ENCODE peak calls at places on chromosomes 1 and 21, in four cellular contexts. G is mammary epithelial cell, F is Panc1, N is AG04450. W is an unnamed sample.

GRCh38 chr1:50103615-50104081 is 5.1 kb upstream of the ELAVL4 start:
- DNase-seq in N (no peak), G (no peak), F (no peak), W (no peak)

GRCh38 chr1:177600371-177600770 is 369.5 kb downstream of the SEC16B start:
- DNase-seq in F (no peak), G (no peak), N (no peak), W (no peak)

GRCh38 chr1:201693887-201694614 is 134.9 kb upstream of the IPO9 start:
- DNase-seq in G (no peak), N (no peak), F (no peak), W (no peak)

GRCh38 chr1:222634180-222635013 is 16.5 kb downstream of the MIA3 start:
- DNase-seq in F (peak; percentile 91), N (peak; percentile 85), G (peak; percentile 76), W (peak; percentile 94)

GRCh38 chr21:35203093-35204021 is 154.3 kb upstream of the RUNX1 start:
- DNase-seq in N (no peak), F (no peak), G (no peak), W (peak; percentile 94)

GRCh38 chr1:220045356-220046051 is 801 bp downstream of the EPRS1 start:
- DNase-seq in G (no peak), N (no peak), F (peak; percentile 12), W (no peak)

GRCh38 chr1:110239491-110240430 is 29.6 kb downstream of the KCNC4 start:
- DNase-seq in N (no peak), G (no peak), F (no peak), W (peak; percentile 61)

GRCh38 chr1:40312238-40313205 is 4.6 kb downstream of the COL9A2 start:
- DNase-seq in F (no peak), N (no peak), G (no peak), W (no peak)

GRCh38 chr1:224333309-224333926 is 3.4 kb upstream of the NVL start:
- DNase-seq in G (peak; percentile 60), N (no peak), F (peak; percentile 65), W (peak; percentile 78)

GRCh38 chr1:59574085-59574484 is 240.7 kb upstream of the HOOK1 start:
- DNase-seq in G (peak; percentile 92), F (no peak), N (peak; percentile 29), W (peak; percentile 82)

GRCh38 chr1:56710646-56711045 is 65.5 kb downstream of the PRKAA2 start:
- DNase-seq in F (no peak), G (peak; percentile 56), N (peak; percentile 53), W (peak; percentile 55)

GRCh38 chr1:235416662-235417049 is 49.4 kb downstream of the TBCE start:
- DNase-seq in G (peak; percentile 40), F (no peak), N (no peak), W (peak; percentile 68)

GRCh38 chr1:196608401-196609113 is at the start of gene KCNT2:
- DNase-seq in F (no peak), N (peak; percentile 4), G (no peak), W (peak; percentile 29)

GRCh38 chr1:51690285-51690961 is 73.5 kb downstream of the OSBPL9 start:
- DNase-seq in N (peak; percentile 53), G (peak; percentile 92), F (peak; percentile 92), W (peak; percentile 89)

GRCh38 chr1:196660912-196661311 is 9.1 kb downstream of the CFH start:
- DNase-seq in F (no peak), N (peak; percentile 6), G (peak; percentile 8), W (peak; percentile 64)

GRCh38 chr1:209610378-209610905 is 26.9 kb downstream of the CAMK1G start:
- DNase-seq in F (no peak), N (no peak), G (peak; percentile 56), W (no peak)

GRCh38 chr1:209613351-209614150 is 30.0 kb downstream of the CAMK1G start:
- DNase-seq in F (no peak), G (peak; percentile 72), N (no peak), W (no peak)

GRCh38 chr1:209612646-209613350 is 29.3 kb downstream of the CAMK1G start:
- DNase-seq in F (no peak), G (peak; percentile 77), N (no peak), W (no peak)

GRCh38 chr1:209614151-209614420 is 30.6 kb downstream of the CAMK1G start:
- DNase-seq in N (no peak), F (no peak), G (no peak), W (no peak)

DNA sequence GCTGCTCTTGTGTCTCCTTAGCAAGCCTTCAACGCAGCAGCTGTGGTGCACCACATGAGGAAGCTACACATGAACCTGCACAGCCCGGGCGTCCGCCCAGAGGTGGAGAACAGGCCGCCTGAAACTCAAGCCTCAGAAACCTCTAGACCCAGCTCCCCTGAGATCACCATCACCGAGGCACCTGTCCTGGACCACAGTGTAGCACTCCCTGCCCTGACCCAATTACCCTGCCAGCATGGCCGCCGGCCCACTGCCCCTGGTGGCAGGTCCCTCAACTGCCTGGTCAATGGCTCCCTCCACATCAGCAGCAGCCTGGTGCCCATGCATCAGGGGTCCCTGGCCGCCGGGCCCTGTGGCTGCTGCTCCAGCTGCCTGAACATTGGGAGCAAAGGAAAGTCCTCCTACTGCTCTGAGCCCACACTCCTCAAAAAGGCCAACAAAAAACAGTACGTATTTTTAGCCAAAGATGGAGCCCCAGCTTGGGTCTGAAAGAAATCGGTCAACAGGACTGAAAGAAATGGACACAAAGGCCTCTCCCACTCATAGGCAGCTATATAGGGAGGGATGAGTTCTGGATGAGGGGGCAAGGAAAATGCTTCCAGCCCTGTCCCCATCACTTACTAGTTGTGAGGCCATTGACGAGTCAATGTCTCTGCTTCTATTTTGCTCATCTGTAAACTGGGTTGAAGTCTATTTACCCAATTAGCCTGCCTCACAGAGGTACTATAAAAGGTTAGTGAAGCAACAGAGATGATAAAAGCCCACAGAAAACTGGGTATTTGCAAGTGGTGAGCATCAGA is 28.5 kb downstream of the CAMK1G start:
- DNase-seq in G (peak; percentile 75), F (no peak), N (no peak), W (no peak)
- TF ChIP-seq CTCF in G (peak; percentile 42), F (no peak), N (no peak), W (no peak)

GRCh38 chr1:99268021-99268420 is 3.7 kb downstream of the PLPPR4 start:
- DNase-seq in N (no peak), F (no peak), G (no peak), W (peak; percentile 23)

GRCh38 chr1:99264201-99265021 is at the start of gene PLPPR4:
- DNase-seq in G (peak; percentile 4), F (no peak), N (no peak), W (peak; percentile 11)

GRCh38 chr1:99269321-99269720 is 5.0 kb downstream of the PLPPR4 start:
- DNase-seq in N (no peak), F (no peak), G (no peak), W (no peak)

GRCh38 chr1:99266731-99267130 is 2.4 kb downstream of the PLPPR4 start:
- DNase-seq in G (no peak), N (peak; percentile 80), F (no peak), W (peak; percentile 7)

GRCh38 chr1:99265124-99265523 is 832 bp downstream of the PLPPR4 start:
- DNase-seq in F (no peak), N (no peak), G (no peak), W (no peak)
- H3K4me3 ChIP-seq in F (no peak overlapping the region), N (peak overlapping the region; percentile 76), G (no peak overlapping the region), W (no peak overlapping the region)

GRCh38 chr1:54686155-54686554 is 29.5 kb upstream of the TTC4 start:
- DNase-seq in G (no peak), N (no peak), F (no peak), W (no peak)
- TF ChIP-seq CTCF in G (no peak), N (no peak), F (no peak), W (no peak)

GRCh38 chr1:10795305-10796021 is 983 bp downstream of the CASZ1 start:
- DNase-seq in F (no peak), N (no peak), G (peak; percentile 40), W (peak; percentile 23)

GRCh38 chr1:10790155-10790707 is 6.2 kb downstream of the CASZ1 start:
- DNase-seq in F (no peak), N (no peak), G (no peak), W (no peak)

GRCh38 chr1:10794724-10795304 is 1.6 kb downstream of the CASZ1 start:
- DNase-seq in N (no peak), G (peak; percentile 30), F (no peak), W (peak; percentile 22)

GRCh38 chr1:10791117-10791951 is 5.1 kb downstream of the CASZ1 start:
- DNase-seq in G (no peak), F (no peak), N (no peak), W (no peak)

DNA sequence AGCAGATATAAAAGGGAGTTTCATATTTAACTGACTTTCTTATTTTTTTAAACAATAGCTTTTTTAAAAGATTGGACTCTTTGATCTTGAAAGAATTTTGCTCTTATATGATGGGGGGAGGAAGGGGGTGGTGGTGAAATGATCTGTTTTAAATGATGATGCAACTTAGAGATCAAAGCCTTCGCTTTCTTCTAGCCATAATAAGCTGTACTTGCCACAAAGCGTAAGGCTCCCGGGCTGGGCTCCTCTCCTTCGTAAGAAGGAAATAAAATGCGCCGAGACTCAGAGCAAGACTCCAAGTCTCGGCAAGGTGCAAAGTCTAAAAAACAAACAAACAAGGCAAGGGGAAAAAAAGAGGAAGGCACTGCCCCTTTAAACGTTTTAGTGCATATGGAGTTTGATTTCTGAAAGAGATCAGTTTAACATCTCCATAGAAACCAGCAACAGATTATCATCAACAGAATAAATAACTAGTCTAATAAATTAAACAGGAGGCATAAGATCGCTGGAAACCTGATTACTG is 3.3 kb downstream of the CASZ1 start:
- DNase-seq in N (no peak), G (peak; percentile 36), F (peak; percentile 64), W (peak; percentile 27)
- H3K4me3 ChIP-seq in N (no peak overlapping the region), G (peak overlapping the region; percentile 80), F (peak overlapping the region; percentile 76), W (no peak overlapping the region)

DNA sequence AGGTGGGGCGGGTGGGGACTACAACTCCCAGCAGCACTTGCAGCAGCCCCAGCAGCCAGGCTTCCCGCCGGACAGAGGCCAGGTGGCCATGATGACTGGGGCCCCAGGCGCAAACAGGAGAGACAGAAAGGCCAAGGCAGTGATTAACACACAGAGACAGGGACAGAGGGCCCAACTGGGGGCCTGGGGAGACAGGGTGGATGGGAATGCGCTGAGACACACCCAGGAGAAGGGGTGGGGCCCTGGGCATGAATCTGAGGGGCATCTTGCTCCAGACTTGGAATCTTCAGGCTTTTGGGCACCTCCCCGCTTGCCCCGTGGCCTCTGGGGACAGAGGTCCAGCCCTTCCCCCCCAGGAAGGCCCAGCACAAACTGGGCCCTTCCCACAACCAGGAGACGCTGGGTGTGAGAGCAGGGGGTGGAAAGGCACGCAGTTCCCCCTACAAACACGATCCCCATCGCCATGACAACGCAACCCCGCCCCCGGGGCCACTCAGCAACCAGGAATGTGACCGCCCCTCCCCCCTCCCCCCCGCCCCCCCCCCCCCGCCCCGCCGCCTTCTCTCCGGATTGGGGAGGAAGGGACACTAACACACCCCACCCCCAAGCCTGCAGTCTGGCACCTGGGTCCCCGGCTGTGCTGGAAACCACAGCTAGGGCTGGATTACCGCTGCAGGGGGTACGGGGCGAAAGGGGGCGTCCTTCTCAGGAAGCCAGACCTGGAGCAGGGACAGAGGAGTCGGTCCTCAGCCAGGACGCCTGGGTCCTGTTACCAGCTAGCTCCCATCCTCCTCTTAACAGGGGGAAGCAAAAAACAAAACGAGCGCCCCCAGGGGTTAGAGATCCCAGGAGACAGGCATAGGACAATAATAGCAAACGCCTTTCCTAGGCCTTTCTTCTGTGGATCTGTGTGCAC is 4.5 kb downstream of the HDGF start:
- DNase-seq in F (no peak), N (peak; percentile 76), G (peak; percentile 84), W (peak; percentile 98)
- TF ChIP-seq CTCF in F (no peak), N (peak; percentile 38), G (peak; percentile 23), W (no peak)

DNA sequence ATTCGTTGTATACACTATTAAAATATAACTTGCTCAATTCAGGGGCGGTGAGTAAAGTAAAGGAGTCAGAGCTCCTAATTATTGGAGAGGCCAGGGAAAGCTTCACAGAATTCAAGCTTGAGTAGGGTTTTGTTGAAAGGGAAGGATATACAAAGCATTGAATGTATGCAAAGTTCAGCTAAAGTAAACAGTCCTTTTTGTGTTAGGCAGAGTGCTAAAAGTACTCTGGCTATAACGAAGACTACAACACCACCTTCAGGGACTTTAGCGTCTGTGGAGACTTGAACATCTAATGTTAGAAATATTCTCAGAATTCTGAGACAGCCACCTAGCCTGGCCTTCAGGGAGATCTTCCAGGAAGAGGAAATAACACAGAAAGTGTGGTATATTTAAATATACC is 1.1 kb downstream of the FALEC start:
- DNase-seq in G (no peak), N (no peak), F (no peak), W (no peak)
- H3K4me3 ChIP-seq in G (no peak overlapping the region), N (peak overlapping the region; percentile 66), F (peak overlapping the region; percentile 74), W (no peak overlapping the region)